ENCODE peak calls at places on chromosomes 6 and 20, in four cellular contexts. One of them, this sample, is unnamed.

GRCh38 chr20:48283470-48284110 is 498.3 kb upstream of the SULF2 start:
- DNase-seq in ELR: peak
- DNase-seq in tibial nerve: peak
- DNase-seq in NCI-H2081: no peak
- DNase-seq in this sample: no peak

GRCh38 chr6:51479296-51479695 is 608.1 kb downstream of the PKHD1 start:
- DNase-seq in ELR: no peak
- DNase-seq in tibial nerve: no peak
- DNase-seq in NCI-H2081: no peak
- DNase-seq in this sample: no peak

GRCh38 chr6:37435816-37436215 is 2.8 kb downstream of the CMTR1 start:
- DNase-seq in ELR: no peak
- DNase-seq in tibial nerve: no peak
- DNase-seq in NCI-H2081: no peak
- DNase-seq in this sample: no peak

GRCh38 chr20:59147197-59147596 is 16.4 kb upstream of the ZNF831 start:
- DNase-seq in ELR: no peak
- DNase-seq in tibial nerve: no peak
- DNase-seq in NCI-H2081: no peak
- DNase-seq in this sample: no peak

GRCh38 chr20:2729791-2730190 is 37.2 kb downstream of the EBF4 start:
- DNase-seq in ELR: no peak
- DNase-seq in tibial nerve: no peak
- DNase-seq in NCI-H2081: no peak
- DNase-seq in this sample: no peak

GRCh38 chr20:50404419-50405234 is 105.6 kb upstream of the PTPN1 start:
- DNase-seq in ELR: no peak
- DNase-seq in tibial nerve: no peak
- DNase-seq in NCI-H2081: no peak
- DNase-seq in this sample: no peak

GRCh38 chr6:116419069-116419468 is 42.1 kb upstream of the CALHM6 start:
- DNase-seq in ELR: peak
- DNase-seq in tibial nerve: no peak
- DNase-seq in NCI-H2081: no peak
- DNase-seq in this sample: no peak

GRCh38 chr6:156017838-156018237 is 562.2 kb upstream of the NOX3 start:
- DNase-seq in ELR: peak
- DNase-seq in tibial nerve: no peak
- DNase-seq in NCI-H2081: no peak
- DNase-seq in this sample: no peak

GRCh38 chr6:40419881-40420705 is 167.1 kb downstream of the LRFN2 start:
- DNase-seq in ELR: no peak
- DNase-seq in tibial nerve: no peak
- DNase-seq in NCI-H2081: no peak
- DNase-seq in this sample: no peak

GRCh38 chr6:67629268-67629667 is 1005.8 kb upstream of the ADGRB3 start:
- DNase-seq in ELR: no peak
- DNase-seq in tibial nerve: no peak
- DNase-seq in NCI-H2081: no peak
- DNase-seq in this sample: no peak

GRCh38 chr6:31639449-31639861 is 13.0 kb downstream of the BAG6 start:
- DNase-seq in ELR: peak
- DNase-seq in tibial nerve: no peak
- DNase-seq in NCI-H2081: no peak
- DNase-seq in this sample: no peak

This sample was measured in GM06990.